ENCODE peak calls at places on chromosomes 3 and 15, in seven cellular contexts. Q, Y, K, J, I, H and M are unnamed samples.

GRCh38 chr15:50150851-50151250 is 31.1 kb upstream of the SLC27A2 start:
- DNase-seq in I (no peak), K (no peak), H (no peak), Q (no peak), Y (no peak), J (no peak), M (no peak)

GRCh38 chr15:98894312-98894711 is 113.3 kb downstream of the PGPEP1L start:
- DNase-seq in J (no peak), Y (no peak), K (no peak), I (no peak), H (no peak), Q (no peak), M (no peak)

GRCh38 chr3:143327388-143327787 is 207.8 kb downstream of the CHST2 start:
- DNase-seq in Q (no peak), K (no peak), J (no peak), I (no peak), Y (no peak), H (peak), M (no peak)

GRCh38 chr3:30613135-30613825 is 6.9 kb downstream of the TGFBR2 start:
- DNase-seq in J (no peak), H (no peak), I (no peak), Y (no peak), K (no peak), Q (no peak), M (no peak)

GRCh38 chr15:58409861-58410260 is 21.9 kb upstream of the LIPC start:
- DNase-seq in I (no peak), H (no peak), K (no peak), J (no peak), Y (no peak), Q (no peak), M (no peak)

GRCh38 chr15:73927003-73927475 is 777 bp downstream of the LOXL1 start:
- DNase-seq in K (peak), J (peak), Q (no peak), I (peak), Y (peak), H (no peak), M (peak)

GRCh38 chr3:99625643-99626414 is 12.6 kb upstream of the COL8A1 start:
- DNase-seq in J (no peak), H (no peak), Q (no peak), I (no peak), K (no peak), Y (no peak), M (no peak)

GRCh38 chr3:187041362-187042061 is 97.8 kb downstream of the RPL39L start:
- DNase-seq in Q (peak), J (no peak), Y (no peak), I (no peak), H (no peak), K (no peak), M (no peak)

GRCh38 chr15:39621210-39621609 is 40.3 kb downstream of the THBS1 start:
- DNase-seq in I (no peak), Y (no peak), Q (no peak), K (no peak), H (no peak), J (no peak), M (no peak)

GRCh38 chr15:88900309-88900981 is 5.1 kb upstream of the HAPLN3 start:
- DNase-seq in I (no peak), H (no peak), Y (no peak), K (no peak), J (no peak), Q (no peak), M (no peak)

GRCh38 chr15:67927501-67928156 is 87.8 kb upstream of the RNU6-1 start:
- DNase-seq in Y (peak), Q (no peak), J (no peak), H (peak), K (no peak), I (no peak), M (peak)

GRCh38 chr15:50119063-50119700 is at the start of gene ATP8B4:
- DNase-seq in Q (no peak), J (no peak), K (no peak), I (no peak), H (no peak), Y (no peak), M (no peak)

GRCh38 chr3:186001838-186002237 is 64.0 kb upstream of the TRA2B start:
- DNase-seq in I (no peak), H (no peak), K (no peak), J (no peak), Q (no peak), Y (no peak), M (no peak)

GRCh38 chr3:111582114-111582461 is 13.1 kb downstream of the ZBED2 start:
- DNase-seq in I (peak), J (no peak), H (no peak), K (no peak), Q (no peak), Y (no peak), M (no peak)

GRCh38 chr15:73994912-73995622 is 551 bp downstream of the PML start:
- DNase-seq in Q (peak), I (no peak), K (peak), J (peak), Y (peak), H (no peak), M (no peak)

GRCh38 chr15:44788748-44789147 is 52.4 kb downstream of the TRIM69 start:
- DNase-seq in K (no peak), J (no peak), H (no peak), I (no peak), Q (no peak), Y (no peak), M (no peak)

GRCh38 chr3:106425021-106425420 is 556.2 kb upstream of the CBLB start:
- DNase-seq in Y (no peak), K (no peak), J (no peak), I (no peak), H (no peak), Q (no peak), M (no peak)

GRCh38 chr3:190883973-190884832 is 21.7 kb upstream of the GMNC start:
- DNase-seq in I (peak), Y (no peak), K (no peak), H (peak), Q (no peak), J (no peak), M (peak)

GRCh38 chr15:74184582-74185091 is 11.1 kb downstream of the ISLR start:
- DNase-seq in Q (no peak), I (no peak), H (no peak), J (no peak), K (peak), Y (no peak), M (no peak)

GRCh38 chr3:49842843-49843242 is 13.5 kb downstream of the TRAIP start:
- DNase-seq in I (no peak), Q (no peak), H (no peak), J (no peak), K (no peak), Y (no peak), M (no peak)

GRCh38 chr15:47870956-47871625 is 153.8 kb downstream of the SEMA6D start:
- DNase-seq in Y (no peak), H (no peak), Q (no peak), K (no peak), I (no peak), J (no peak), M (no peak)

GRCh38 chr15:82133251-82133650 is 87.4 kb upstream of the MEX3B start:
- DNase-seq in J (no peak), K (no peak), Y (no peak), H (no peak), Q (no peak), I (no peak), M (no peak)

GRCh38 chr3:5122741-5123706 is 932 bp downstream of the ARL8B start:
- DNase-seq in I (no peak), J (no peak), Y (peak), K (no peak), Q (no peak), H (no peak), M (peak)

GRCh38 chr3:9179826-9180763 is 69.4 kb downstream of the SRGAP3 start:
- DNase-seq in J (no peak), K (no peak), Y (no peak), I (no peak), H (no peak), Q (peak), M (no peak)

DNA sequence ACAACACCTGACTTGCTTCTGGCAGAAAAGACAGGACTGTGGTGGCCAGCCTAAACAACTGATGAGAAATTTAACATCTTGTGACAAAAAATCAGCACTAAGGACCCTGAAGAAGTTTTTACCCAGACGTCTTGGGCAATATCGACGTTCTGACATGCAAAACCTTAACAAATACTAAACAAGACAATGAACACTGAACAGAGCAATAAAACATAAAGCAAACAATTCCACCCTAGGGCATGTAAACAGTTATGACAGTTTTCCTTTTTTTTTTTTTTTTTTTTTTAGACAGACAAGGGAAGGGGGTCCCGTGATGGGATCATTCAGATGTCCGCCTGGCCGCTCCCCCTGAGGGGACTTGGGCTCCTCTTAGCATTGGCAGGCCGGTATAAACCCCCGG is 738.0 kb downstream of the SI start:
- DNase-seq in Q (no peak), K (no peak), J (no peak), I (no peak), H (no peak), Y (no peak), M (no peak)
- H3K4me3 ChIP-seq in Q (no peak), K (no peak), J (no peak), I (no peak), H (no peak), Y (no peak), M (no peak)

DNA sequence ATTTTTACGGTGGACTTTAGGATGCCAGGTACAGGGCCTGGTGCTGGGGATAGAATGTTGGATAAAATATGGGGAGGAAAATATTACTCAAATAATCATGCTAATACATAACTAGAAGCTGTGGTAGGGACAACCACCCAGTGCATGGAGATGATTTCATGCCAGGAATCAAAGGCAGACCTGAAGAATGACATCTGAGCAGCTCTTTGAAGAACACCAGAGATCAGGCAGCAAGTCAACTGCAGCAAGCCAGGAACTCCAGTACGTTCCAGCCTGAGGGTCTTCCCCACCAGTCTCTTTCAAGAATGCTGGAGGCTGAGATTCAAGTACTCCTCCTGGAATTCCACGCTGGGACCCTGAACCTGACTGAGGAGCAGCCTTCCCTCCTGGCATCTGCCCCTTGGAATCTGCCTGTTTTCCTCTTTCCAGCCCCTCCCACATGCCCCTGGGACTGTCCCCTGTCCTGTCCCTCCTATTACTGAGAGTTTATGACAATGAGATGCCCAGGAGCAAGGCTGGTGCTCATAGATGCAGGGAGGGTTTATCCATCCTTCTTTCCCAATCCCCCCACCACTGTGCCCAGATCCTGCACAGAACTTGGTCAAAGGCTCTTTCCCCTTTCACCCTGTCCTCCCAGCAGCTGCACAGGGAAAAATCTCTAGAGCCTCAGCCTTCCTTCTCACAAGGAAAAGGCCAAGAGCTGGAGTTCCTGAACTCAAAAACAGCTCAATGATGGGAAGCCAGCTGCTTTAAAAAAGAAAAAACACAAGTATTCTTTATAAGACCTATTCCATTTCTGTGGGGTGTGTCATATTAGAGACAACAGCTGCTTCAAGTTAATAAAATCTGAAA is 68.0 kb downstream of the PDZRN3 start:
- DNase-seq in I (no peak), Q (no peak), K (no peak), Y (no peak), J (no peak), H (no peak), M (no peak)
- H3K27ac ChIP-seq in I (no peak), Q (no peak), K (no peak), Y (peak), J (no peak), H (peak), M (peak)

GRCh38 chr3:194268659-194269487 is 82.3 kb downstream of the CPN2 start:
- DNase-seq in K (no peak), J (no peak), H (no peak), I (no peak), Q (no peak), Y (peak), M (no peak)

GRCh38 chr3:194270627-194271458 is 80.3 kb downstream of the CPN2 start:
- DNase-seq in J (peak), Y (peak), Q (no peak), I (peak), H (no peak), K (peak), M (peak)

GRCh38 chr3:194267744-194268658 is 83.1 kb downstream of the CPN2 start:
- DNase-seq in I (no peak), Y (peak), Q (no peak), K (peak), H (no peak), J (peak), M (no peak)

GRCh38 chr3:194271459-194272035 is 79.6 kb downstream of the CPN2 start:
- DNase-seq in J (no peak), Y (no peak), Q (no peak), K (no peak), H (no peak), I (no peak), M (no peak)

GRCh38 chr3:194269610-194270145 is 81.5 kb downstream of the CPN2 start:
- DNase-seq in J (peak), Y (peak), I (peak), Q (peak), K (peak), H (no peak), M (peak)
- TF ChIP-seq POLR2AphosphoS5 in J (peak), Y (peak), I (peak), Q (no peak), K (peak), H (no peak), M (peak)

GRCh38 chr3:12796171-12797123 is at the start of gene CAND2:
- DNase-seq in J (peak), K (peak), H (no peak), Y (peak), Q (no peak), I (no peak), M (peak)
- H3K4me3 ChIP-seq in J (peak), K (peak), H (peak), Y (peak), Q (peak), I (no peak), M (peak)

DNA sequence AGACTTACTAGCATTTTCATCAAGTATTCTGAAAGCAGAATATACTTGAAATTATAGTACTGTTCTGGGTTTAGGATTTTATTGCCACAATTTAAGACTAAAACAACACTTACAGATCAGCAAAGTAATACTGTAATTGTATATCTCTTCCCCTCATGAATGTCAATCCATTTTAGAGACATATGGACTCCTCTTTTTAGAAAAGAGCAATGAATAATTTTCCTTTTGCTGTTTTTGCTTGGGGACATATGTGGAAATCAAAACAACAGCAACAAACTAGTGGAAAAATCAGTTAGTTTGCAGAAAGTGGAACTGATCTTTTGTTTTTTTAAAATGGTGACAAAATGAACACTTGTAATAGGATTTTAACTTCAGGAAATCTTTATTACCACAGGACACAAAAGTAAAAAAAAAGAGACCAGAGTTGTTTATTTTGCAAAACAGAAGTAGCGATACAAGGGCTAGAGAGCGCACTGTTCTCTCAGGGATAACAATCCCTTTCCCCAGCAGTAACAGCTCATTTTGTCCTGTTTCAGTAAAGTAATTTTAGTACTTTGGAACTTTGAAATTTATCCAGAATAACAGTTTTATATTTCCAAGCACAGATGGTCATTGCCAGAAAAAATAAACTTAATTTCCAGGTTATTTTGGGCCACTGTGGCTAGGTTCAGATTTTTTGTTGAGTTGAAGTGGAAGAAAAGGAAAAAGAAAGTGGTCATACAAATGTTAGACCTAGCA is 17.1 kb downstream of the LEKR1 start:
- DNase-seq in Q (no peak), K (no peak), H (no peak), Y (no peak), J (no peak), I (no peak), M (no peak)
- H3K27ac ChIP-seq in Q (no peak), K (no peak), H (peak), Y (no peak), J (no peak), I (no peak), M (no peak)

GRCh38 chr15:57389991-57390390 is 13.7 kb downstream of the CGNL1 start:
- DNase-seq in K (no peak), Y (no peak), J (no peak), Q (no peak), I (no peak), H (no peak), M (no peak)

GRCh38 chr15:57388199-57388863 is 12.0 kb downstream of the CGNL1 start:
- DNase-seq in H (no peak), I (no peak), Y (no peak), K (no peak), J (no peak), Q (no peak), M (no peak)

GRCh38 chr15:57385923-57386390 is 9.7 kb downstream of the CGNL1 start:
- DNase-seq in K (no peak), J (no peak), Y (no peak), H (no peak), I (no peak), Q (no peak), M (no peak)

GRCh38 chr15:57387011-57387410 is 10.7 kb downstream of the CGNL1 start:
- DNase-seq in I (no peak), J (no peak), Y (no peak), K (no peak), H (no peak), Q (no peak), M (no peak)

GRCh38 chr15:57387644-57388076 is 11.4 kb downstream of the CGNL1 start:
- DNase-seq in J (no peak), K (no peak), Q (no peak), H (no peak), I (no peak), Y (no peak), M (no peak)
- TF ChIP-seq POLR2AphosphoS5 in J (no peak), K (no peak), Q (no peak), H (no peak), I (no peak), Y (no peak), M (no peak)

GRCh38 chr3:183044547-183045229 is 54.6 kb downstream of the MCCC1 start:
- DNase-seq in Q (no peak), I (no peak), J (no peak), H (no peak), Y (no peak), K (no peak), M (no peak)
- H3K4me3 ChIP-seq in Q (no peak), I (no peak), J (no peak), H (no peak), Y (no peak), K (no peak), M (no peak)

DNA sequence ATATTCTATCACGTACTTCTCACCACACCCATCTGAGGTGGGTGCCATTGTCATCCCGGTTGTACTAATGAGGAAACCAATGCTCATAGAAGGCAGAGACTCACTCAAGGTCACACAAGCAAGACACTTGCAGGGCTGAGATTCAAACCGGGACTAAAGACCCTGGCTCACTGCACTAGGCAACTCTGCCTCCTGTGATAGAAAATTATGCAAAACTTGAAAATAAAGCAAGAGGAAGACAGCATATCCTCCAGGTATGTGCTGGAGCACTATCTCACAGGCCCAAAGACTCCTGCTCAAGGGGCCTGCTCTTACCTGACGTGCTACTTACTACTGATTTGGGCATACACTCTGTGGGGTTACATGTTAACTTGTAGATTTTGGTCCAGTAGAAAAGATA is 25.6 kb downstream of the ANXA2 start:
- DNase-seq in J (no peak), Q (no peak), K (no peak), I (no peak), Y (no peak), H (no peak), M (no peak)
- H3K27ac ChIP-seq in J (peak), Q (no peak), K (peak), I (peak), Y (peak), H (peak), M (peak)

GRCh38 chr3:108090066-108090700 is 648 bp downstream of the CD47 start:
- DNase-seq in Y (peak), J (no peak), H (no peak), Q (no peak), I (no peak), K (no peak), M (peak)
- TF ChIP-seq POLR2AphosphoS5 in Y (no peak), J (no peak), H (no peak), Q (peak), I (no peak), K (no peak), M (no peak)